ENCODE peak calls at places on chromosome 5, in seven cellular contexts. One of them, this sample, is unnamed.

GRCh38 chr5:143201589-143201988 is 201.9 kb downstream of the NR3C1 start:
- DNase-seq in GM20000: no peak
- DNase-seq in HS-5: no peak
- DNase-seq in left kidney: no peak
- DNase-seq in astrocyte of the spinal cord: no peak
- DNase-seq in DMS153: no peak
- DNase-seq in psoas muscle: no peak
- DNase-seq in this sample: no peak

GRCh38 chr5:153905214-153905613 is 133.5 kb downstream of the FAM114A2 start:
- DNase-seq in astrocyte of the spinal cord: no peak
- DNase-seq in left kidney: peak
- DNase-seq in HS-5: no peak
- DNase-seq in psoas muscle: no peak
- DNase-seq in DMS153: no peak
- DNase-seq in GM20000: no peak
- DNase-seq in this sample: no peak

GRCh38 chr5:3225201-3225960 is 370.3 kb upstream of the IRX1 start:
- DNase-seq in psoas muscle: no peak
- DNase-seq in astrocyte of the spinal cord: no peak
- DNase-seq in GM20000: no peak
- DNase-seq in HS-5: no peak
- DNase-seq in left kidney: no peak
- DNase-seq in DMS153: no peak
- DNase-seq in this sample: no peak

GRCh38 chr5:150651924-150652688 is 8.9 kb upstream of the MYOZ3 start:
- DNase-seq in GM20000: no peak
- DNase-seq in left kidney: peak
- DNase-seq in astrocyte of the spinal cord: no peak
- DNase-seq in HS-5: no peak
- DNase-seq in DMS153: no peak
- DNase-seq in psoas muscle: no peak
- DNase-seq in this sample: no peak

GRCh38 chr5:132420706-132421272 is 51.3 kb downstream of the SLC22A5 start:
- DNase-seq in psoas muscle: no peak
- DNase-seq in HS-5: no peak
- DNase-seq in GM20000: peak
- DNase-seq in DMS153: no peak
- DNase-seq in left kidney: peak
- DNase-seq in astrocyte of the spinal cord: no peak
- DNase-seq in this sample: no peak

GRCh38 chr5:167709625-167710024 is 581.8 kb upstream of the WWC1 start:
- DNase-seq in psoas muscle: no peak
- DNase-seq in HS-5: no peak
- DNase-seq in astrocyte of the spinal cord: no peak
- DNase-seq in GM20000: no peak
- DNase-seq in left kidney: no peak
- DNase-seq in DMS153: no peak
- DNase-seq in this sample: no peak

GRCh38 chr5:39947657-39948056 is 522.9 kb upstream of the DAB2 start:
- DNase-seq in astrocyte of the spinal cord: peak
- DNase-seq in HS-5: no peak
- DNase-seq in DMS153: no peak
- DNase-seq in left kidney: no peak
- DNase-seq in GM20000: no peak
- DNase-seq in psoas muscle: no peak
- DNase-seq in this sample: peak

GRCh38 chr5:134708301-134708700 is 30.0 kb upstream of the CAMLG start:
- DNase-seq in astrocyte of the spinal cord: no peak
- DNase-seq in psoas muscle: no peak
- DNase-seq in HS-5: no peak
- DNase-seq in GM20000: no peak
- DNase-seq in DMS153: no peak
- DNase-seq in left kidney: no peak
- DNase-seq in this sample: no peak

GRCh38 chr5:167147879-167148278 is 1143.6 kb upstream of the WWC1 start:
- DNase-seq in HS-5: peak
- DNase-seq in DMS153: no peak
- DNase-seq in psoas muscle: no peak
- DNase-seq in GM20000: no peak
- DNase-seq in left kidney: no peak
- DNase-seq in astrocyte of the spinal cord: no peak
- DNase-seq in this sample: no peak

GRCh38 chr5:169242175-169242848 is 58.6 kb downstream of the SLIT3 start:
- DNase-seq in HS-5: no peak
- DNase-seq in left kidney: no peak
- DNase-seq in astrocyte of the spinal cord: no peak
- DNase-seq in DMS153: no peak
- DNase-seq in psoas muscle: no peak
- DNase-seq in GM20000: no peak
- DNase-seq in this sample: no peak

GRCh38 chr5:987761-988160 is 20.8 kb upstream of the NKD2 start:
- DNase-seq in astrocyte of the spinal cord: no peak
- DNase-seq in DMS153: no peak
- DNase-seq in left kidney: no peak
- DNase-seq in HS-5: no peak
- DNase-seq in psoas muscle: no peak
- DNase-seq in GM20000: no peak
- DNase-seq in this sample: no peak

GRCh38 chr5:50969207-50970145 is 303.0 kb downstream of the PARP8 start:
- DNase-seq in left kidney: peak
- DNase-seq in astrocyte of the spinal cord: no peak
- DNase-seq in HS-5: no peak
- DNase-seq in psoas muscle: peak
- DNase-seq in DMS153: no peak
- DNase-seq in GM20000: no peak
- DNase-seq in this sample: no peak

GRCh38 chr5:171680485-171680884 is 105.1 kb upstream of the SMIM23 start:
- DNase-seq in DMS153: no peak
- DNase-seq in GM20000: no peak
- DNase-seq in psoas muscle: no peak
- DNase-seq in HS-5: no peak
- DNase-seq in left kidney: no peak
- DNase-seq in astrocyte of the spinal cord: no peak
- DNase-seq in this sample: no peak

GRCh38 chr5:134028496-134028895 is 23.7 kb upstream of the VDAC1 start:
- DNase-seq in astrocyte of the spinal cord: peak
- DNase-seq in left kidney: no peak
- DNase-seq in psoas muscle: no peak
- DNase-seq in DMS153: no peak
- DNase-seq in HS-5: no peak
- DNase-seq in GM20000: no peak
- DNase-seq in this sample: no peak

GRCh38 chr5:27474054-27474323 is 435.6 kb upstream of the CDH9 start:
- DNase-seq in psoas muscle: no peak
- DNase-seq in HS-5: no peak
- DNase-seq in astrocyte of the spinal cord: no peak
- DNase-seq in DMS153: no peak
- DNase-seq in left kidney: no peak
- DNase-seq in GM20000: no peak
- DNase-seq in this sample: no peak

GRCh38 chr5:148397968-148398595 is 14.3 kb downstream of the FBXO38 start:
- DNase-seq in DMS153: no peak
- DNase-seq in left kidney: no peak
- DNase-seq in astrocyte of the spinal cord: no peak
- DNase-seq in psoas muscle: no peak
- DNase-seq in HS-5: no peak
- DNase-seq in GM20000: no peak
- DNase-seq in this sample: peak

GRCh38 chr5:129904102-129904666 is at the start of gene CHSY3:
- DNase-seq in DMS153: no peak
- DNase-seq in psoas muscle: peak
- DNase-seq in left kidney: peak
- DNase-seq in astrocyte of the spinal cord: peak
- DNase-seq in GM20000: peak
- DNase-seq in HS-5: peak
- DNase-seq in this sample: peak

GRCh38 chr5:40660751-40661150 is 19.0 kb upstream of the PTGER4 start:
- DNase-seq in left kidney: peak
- DNase-seq in astrocyte of the spinal cord: no peak
- DNase-seq in DMS153: no peak
- DNase-seq in HS-5: no peak
- DNase-seq in GM20000: no peak
- DNase-seq in psoas muscle: no peak
- DNase-seq in this sample: no peak

GRCh38 chr5:90902681-90903386 is 344.2 kb downstream of the ADGRV1 start:
- DNase-seq in psoas muscle: no peak
- DNase-seq in left kidney: no peak
- DNase-seq in DMS153: no peak
- DNase-seq in GM20000: no peak
- DNase-seq in astrocyte of the spinal cord: no peak
- DNase-seq in HS-5: no peak
- DNase-seq in this sample: no peak

GRCh38 chr5:20615888-20616563 is 628.0 kb upstream of the CDH18 start:
- DNase-seq in psoas muscle: no peak
- DNase-seq in astrocyte of the spinal cord: no peak
- DNase-seq in HS-5: no peak
- DNase-seq in DMS153: no peak
- DNase-seq in GM20000: no peak
- DNase-seq in left kidney: no peak
- DNase-seq in this sample: no peak

GRCh38 chr5:94788527-94788926 is 170.1 kb downstream of the SLF1 start:
- DNase-seq in GM20000: no peak
- DNase-seq in HS-5: no peak
- DNase-seq in astrocyte of the spinal cord: no peak
- DNase-seq in left kidney: no peak
- DNase-seq in psoas muscle: no peak
- DNase-seq in DMS153: no peak
- DNase-seq in this sample: no peak

This sample was measured in HL-60.